ENCODE peak calls at places on chromosomes 7 and 10, in six cellular contexts. One of them, this sample, is unnamed.

GRCh38 chr10:74072503-74072902 is 74.6 kb downstream of the VCL start:
- DNase-seq in lung: no peak
- DNase-seq in fibroblast of lung: peak
- DNase-seq in K562: no peak
- DNase-seq in hepatocyte: no peak
- DNase-seq in dorsolateral prefrontal cortex: no peak
- DNase-seq in this sample: no peak

GRCh38 chr7:1849351-1849951 is 179.4 kb downstream of the ELFN1 start:
- DNase-seq in lung: no peak
- DNase-seq in fibroblast of lung: no peak
- DNase-seq in K562: no peak
- DNase-seq in hepatocyte: no peak
- DNase-seq in dorsolateral prefrontal cortex: no peak
- DNase-seq in this sample: no peak

GRCh38 chr10:79268100-79268670 is 79.1 kb upstream of the PPIF start:
- DNase-seq in lung: no peak
- DNase-seq in fibroblast of lung: peak
- DNase-seq in K562: no peak
- DNase-seq in hepatocyte: no peak
- DNase-seq in dorsolateral prefrontal cortex: no peak
- DNase-seq in this sample: no peak

GRCh38 chr7:111198255-111198654 is 107.3 kb downstream of the LRRN3 start:
- DNase-seq in lung: no peak
- DNase-seq in fibroblast of lung: peak
- DNase-seq in K562: no peak
- DNase-seq in hepatocyte: peak
- DNase-seq in dorsolateral prefrontal cortex: no peak
- DNase-seq in this sample: no peak

GRCh38 chr7:78179211-78179610 is 380.6 kb downstream of the PHTF2 start:
- DNase-seq in lung: no peak
- DNase-seq in fibroblast of lung: no peak
- DNase-seq in K562: no peak
- DNase-seq in hepatocyte: no peak
- DNase-seq in dorsolateral prefrontal cortex: no peak
- DNase-seq in this sample: no peak

GRCh38 chr7:7944619-7945282 is 23.8 kb upstream of the GLCCI1 start:
- DNase-seq in lung: no peak
- DNase-seq in fibroblast of lung: no peak
- DNase-seq in K562: no peak
- DNase-seq in hepatocyte: no peak
- DNase-seq in dorsolateral prefrontal cortex: no peak
- DNase-seq in this sample: peak

GRCh38 chr7:128374041-128374440 is 12.6 kb upstream of the PRRT4 start:
- DNase-seq in lung: no peak
- DNase-seq in fibroblast of lung: no peak
- DNase-seq in K562: no peak
- DNase-seq in hepatocyte: no peak
- DNase-seq in dorsolateral prefrontal cortex: no peak
- DNase-seq in this sample: no peak

GRCh38 chr7:138584283-138584682 is 116.9 kb downstream of the SVOPL start:
- DNase-seq in lung: no peak
- DNase-seq in fibroblast of lung: no peak
- DNase-seq in K562: no peak
- DNase-seq in hepatocyte: no peak
- DNase-seq in dorsolateral prefrontal cortex: no peak
- DNase-seq in this sample: no peak

GRCh38 chr10:72027498-72027897 is 60.9 kb downstream of the SPOCK2 start:
- DNase-seq in lung: no peak
- DNase-seq in fibroblast of lung: peak
- DNase-seq in K562: no peak
- DNase-seq in hepatocyte: peak
- DNase-seq in dorsolateral prefrontal cortex: no peak
- DNase-seq in this sample: no peak

GRCh38 chr10:21518629-21519321 is 6.7 kb downstream of the SKIDA1 start:
- DNase-seq in lung: no peak
- DNase-seq in fibroblast of lung: no peak
- DNase-seq in K562: no peak
- DNase-seq in hepatocyte: peak
- DNase-seq in dorsolateral prefrontal cortex: no peak
- DNase-seq in this sample: no peak

GRCh38 chr7:142795339-142795863 is 24.6 kb downstream of the PRSS2 start:
- DNase-seq in lung: no peak
- DNase-seq in fibroblast of lung: no peak
- DNase-seq in K562: no peak
- DNase-seq in hepatocyte: no peak
- DNase-seq in dorsolateral prefrontal cortex: no peak
- DNase-seq in this sample: peak

GRCh38 chr7:98354052-98354451 is 46.8 kb downstream of the BAIAP2L1 start:
- DNase-seq in lung: no peak
- DNase-seq in fibroblast of lung: peak
- DNase-seq in K562: no peak
- DNase-seq in hepatocyte: no peak
- DNase-seq in dorsolateral prefrontal cortex: no peak
- DNase-seq in this sample: no peak

GRCh38 chr7:1964913-1965578 is 267.7 kb downstream of the MAD1L1 start:
- DNase-seq in lung: no peak
- DNase-seq in fibroblast of lung: no peak
- DNase-seq in K562: no peak
- DNase-seq in hepatocyte: no peak
- DNase-seq in dorsolateral prefrontal cortex: no peak
- DNase-seq in this sample: no peak

GRCh38 chr10:29740981-29741545 is 106.3 kb upstream of the SVIL start:
- DNase-seq in lung: no peak
- DNase-seq in fibroblast of lung: no peak
- DNase-seq in K562: no peak
- DNase-seq in hepatocyte: no peak
- DNase-seq in dorsolateral prefrontal cortex: no peak
- DNase-seq in this sample: no peak

GRCh38 chr10:120492366-120492765 is 35.3 kb downstream of the PLPP4 start:
- DNase-seq in lung: peak
- DNase-seq in fibroblast of lung: no peak
- DNase-seq in K562: no peak
- DNase-seq in hepatocyte: no peak
- DNase-seq in dorsolateral prefrontal cortex: no peak
- DNase-seq in this sample: no peak

GRCh38 chr7:18689535-18689934 is 194.0 kb downstream of the HDAC9 start:
- DNase-seq in lung: no peak
- DNase-seq in fibroblast of lung: no peak
- DNase-seq in K562: no peak
- DNase-seq in hepatocyte: no peak
- DNase-seq in dorsolateral prefrontal cortex: no peak
- DNase-seq in this sample: no peak

GRCh38 chr10:129035052-129035805 is 431.8 kb upstream of the MGMT start:
- DNase-seq in lung: no peak
- DNase-seq in fibroblast of lung: peak
- DNase-seq in K562: no peak
- DNase-seq in hepatocyte: no peak
- DNase-seq in dorsolateral prefrontal cortex: no peak
- DNase-seq in this sample: peak

GRCh38 chr10:34147641-34148040 is 667.5 kb downstream of the PARD3 start:
- DNase-seq in lung: no peak
- DNase-seq in fibroblast of lung: no peak
- DNase-seq in K562: no peak
- DNase-seq in hepatocyte: no peak
- DNase-seq in dorsolateral prefrontal cortex: no peak
- DNase-seq in this sample: no peak

GRCh38 chr7:52140848-52141247 is 824.2 kb upstream of the COBL start:
- DNase-seq in lung: no peak
- DNase-seq in fibroblast of lung: no peak
- DNase-seq in K562: no peak
- DNase-seq in hepatocyte: no peak
- DNase-seq in dorsolateral prefrontal cortex: no peak
- DNase-seq in this sample: no peak

DNA sequence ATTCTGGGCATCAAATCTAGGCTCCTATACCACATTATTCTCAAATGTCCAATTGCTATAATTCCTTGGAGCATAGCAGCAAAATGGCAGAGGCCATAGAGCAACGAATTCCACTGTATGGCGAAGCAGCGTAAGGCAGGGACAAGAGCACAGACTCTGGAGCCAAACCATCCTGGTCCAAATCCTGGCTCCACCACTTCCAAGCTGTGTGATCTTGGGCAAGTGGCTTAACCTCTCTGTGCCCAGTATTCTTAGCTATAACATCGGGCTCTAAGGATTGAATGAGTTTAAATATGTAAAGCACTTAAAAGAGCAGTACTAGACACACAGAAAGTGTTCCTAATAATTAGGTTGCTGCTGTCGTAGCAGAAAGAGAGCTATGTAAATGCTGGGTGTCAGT is 56.2 kb downstream of the TACC2 start:
- DNase-seq in lung: no peak
- DNase-seq in fibroblast of lung: no peak
- DNase-seq in K562: no peak
- DNase-seq in hepatocyte: no peak
- DNase-seq in dorsolateral prefrontal cortex: no peak
- DNase-seq in this sample: no peak
- H3K27ac ChIP-seq in lung: peak
- H3K27ac ChIP-seq in fibroblast of lung: no peak
- H3K27ac ChIP-seq in K562: no peak
- H3K27ac ChIP-seq in hepatocyte: peak
- H3K27ac ChIP-seq in dorsolateral prefrontal cortex: no peak
- H3K27ac ChIP-seq in this sample: no peak

GRCh38 chr10:36451391-36451790 is 674.0 kb upstream of the ANKRD30A start:
- DNase-seq in lung: no peak
- DNase-seq in fibroblast of lung: no peak
- DNase-seq in K562: no peak
- DNase-seq in hepatocyte: no peak
- DNase-seq in dorsolateral prefrontal cortex: no peak
- DNase-seq in this sample: no peak
- H3K4me3 ChIP-seq in lung: no peak
- H3K4me3 ChIP-seq in fibroblast of lung: no peak
- H3K4me3 ChIP-seq in K562: no peak
- H3K4me3 ChIP-seq in hepatocyte: no peak
- H3K4me3 ChIP-seq in dorsolateral prefrontal cortex: no peak
- H3K4me3 ChIP-seq in this sample: no peak

DNA sequence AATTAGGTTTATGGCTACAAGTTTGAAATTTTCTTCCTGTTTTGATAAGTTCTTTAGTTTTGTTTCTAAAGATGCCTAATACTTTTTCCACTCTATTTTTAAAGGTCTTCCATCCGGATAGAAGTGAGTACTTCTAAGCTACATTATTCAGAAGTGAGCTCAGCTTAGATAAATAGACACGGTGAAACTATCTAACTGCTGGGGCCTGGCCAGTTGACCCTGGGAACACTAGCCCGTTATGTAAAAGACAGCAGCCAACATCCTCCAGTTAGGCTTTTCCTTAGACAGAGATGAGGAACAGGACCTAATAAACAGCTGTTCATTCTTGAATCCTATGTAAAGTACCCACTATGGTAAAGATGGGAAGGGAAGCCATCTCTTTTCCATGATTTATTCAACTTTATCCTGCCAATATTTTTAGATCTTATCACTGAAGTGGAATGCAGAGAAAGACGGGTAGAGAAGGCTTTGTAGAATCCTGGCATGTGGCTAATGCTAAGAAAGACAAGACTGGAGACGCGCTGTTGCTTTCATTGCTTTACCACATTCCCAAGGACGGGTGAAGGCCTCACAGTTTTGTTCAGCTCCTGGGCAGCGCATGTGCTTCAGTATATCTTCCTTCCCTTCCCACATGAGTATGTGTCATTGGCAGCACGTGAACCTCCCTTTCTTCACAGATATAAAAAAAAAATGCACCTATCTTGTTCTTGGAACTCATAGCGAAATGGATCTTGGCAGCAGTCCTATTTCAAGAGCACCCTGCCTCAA is 340.0 kb upstream of the MEOX2 start:
- DNase-seq in lung: no peak
- DNase-seq in fibroblast of lung: peak
- DNase-seq in K562: no peak
- DNase-seq in hepatocyte: no peak
- DNase-seq in dorsolateral prefrontal cortex: no peak
- DNase-seq in this sample: no peak
- H3K27ac ChIP-seq in lung: peak
- H3K27ac ChIP-seq in fibroblast of lung: no peak
- H3K27ac ChIP-seq in K562: no peak
- H3K27ac ChIP-seq in hepatocyte: no peak
- H3K27ac ChIP-seq in dorsolateral prefrontal cortex: no peak
- H3K27ac ChIP-seq in this sample: no peak

DNA sequence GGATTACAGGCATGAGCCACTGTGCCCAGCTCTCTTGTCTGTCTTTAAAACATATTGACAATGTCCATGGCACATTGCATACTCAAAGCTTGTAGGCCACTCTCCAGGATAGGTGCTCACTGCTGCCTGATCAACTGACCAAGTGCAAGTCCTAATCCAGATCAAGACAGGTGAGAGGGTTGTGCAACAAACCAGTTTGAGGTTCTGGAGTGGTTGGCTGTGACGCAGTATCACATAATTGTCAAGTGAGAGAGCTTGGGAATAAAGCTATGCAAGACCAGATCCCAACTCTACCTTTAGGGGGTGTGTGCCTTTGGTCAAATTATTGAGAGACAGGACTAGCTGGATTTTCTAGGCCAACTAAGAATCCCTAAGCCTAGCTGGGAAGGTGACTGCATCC is 43.0 kb upstream of the OPN4 start:
- DNase-seq in lung: peak
- DNase-seq in fibroblast of lung: no peak
- DNase-seq in K562: no peak
- DNase-seq in hepatocyte: no peak
- DNase-seq in dorsolateral prefrontal cortex: no peak
- DNase-seq in this sample: no peak
- H3K4me3 ChIP-seq in lung: no peak
- H3K4me3 ChIP-seq in fibroblast of lung: no peak
- H3K4me3 ChIP-seq in K562: no peak
- H3K4me3 ChIP-seq in hepatocyte: no peak
- H3K4me3 ChIP-seq in dorsolateral prefrontal cortex: no peak
- H3K4me3 ChIP-seq in this sample: no peak

DNA sequence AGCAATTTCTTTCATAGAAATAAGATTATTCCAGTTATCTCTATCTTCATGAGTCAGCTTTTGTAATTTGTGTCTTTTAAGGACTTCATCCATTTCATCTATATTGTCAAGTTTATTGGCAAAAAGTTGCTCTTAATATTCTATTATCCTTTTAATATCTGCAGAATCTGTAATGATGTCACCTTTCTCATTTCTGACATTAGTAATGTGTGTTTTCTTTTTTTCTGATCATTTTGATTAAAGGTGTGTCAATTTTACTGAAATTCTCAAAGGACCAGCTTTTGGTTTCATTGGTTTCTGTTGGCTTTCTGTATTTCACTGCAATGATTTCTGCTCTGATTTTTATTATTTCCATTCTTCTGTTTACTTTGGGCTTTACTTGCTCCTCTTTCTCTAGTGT is 17.9 kb upstream of the OR2AE1 start:
- DNase-seq in lung: no peak
- DNase-seq in fibroblast of lung: no peak
- DNase-seq in K562: no peak
- DNase-seq in hepatocyte: no peak
- DNase-seq in dorsolateral prefrontal cortex: no peak
- DNase-seq in this sample: no peak
- H3K27ac ChIP-seq in lung: no peak
- H3K27ac ChIP-seq in fibroblast of lung: no peak
- H3K27ac ChIP-seq in K562: no peak
- H3K27ac ChIP-seq in hepatocyte: no peak
- H3K27ac ChIP-seq in dorsolateral prefrontal cortex: no peak
- H3K27ac ChIP-seq in this sample: no peak